ENCODE peak calls at places on chromosomes 3 and 15, in five cellular contexts. E, R, J, M and G are unnamed samples.

GRCh38 chr3:23002846-23003800 is 200.0 kb upstream of the UBE2E2 start:
- DNase-seq in E (no peak), R (no peak), J (no peak), M (no peak), G (no peak)

GRCh38 chr15:68793776-68794175 is 26.9 kb downstream of the ANP32A start:
- DNase-seq in E (no peak), R (no peak), J (no peak), M (no peak), G (no peak)

GRCh38 chr3:152511904-152512303 is 243.2 kb downstream of the MBNL1 start:
- DNase-seq in E (no peak), R (no peak), J (no peak), M (peak; percentile 77), G (no peak)

GRCh38 chr3:139289866-139290524 is 53.8 kb upstream of the MRPS22 start:
- DNase-seq in E (no peak), R (peak; percentile 60), J (no peak), M (no peak), G (no peak)

GRCh38 chr15:66253643-66254363 is at the start of gene MEGF11:
- DNase-seq in E (peak; percentile 45), R (peak; percentile 88), J (no peak), M (no peak), G (no peak)

GRCh38 chr15:58019503-58020376 is 45.8 kb downstream of the ALDH1A2 start:
- DNase-seq in E (no peak), R (no peak), J (no peak), M (no peak), G (no peak)

GRCh38 chr15:50797926-50798325 is 32.4 kb upstream of the SPPL2A start:
- DNase-seq in E (no peak), R (no peak), J (no peak), M (no peak), G (no peak)

GRCh38 chr3:61111764-61112163 is 139.5 kb downstream of the FHIT start:
- DNase-seq in E (no peak), R (no peak), J (no peak), M (peak; percentile 46), G (no peak)

GRCh38 chr3:126014252-126014651 is 45.3 kb downstream of the ROPN1B start:
- DNase-seq in E (no peak), R (no peak), J (no peak), M (no peak), G (no peak)

GRCh38 chr3:74434406-74434805 is 180.1 kb downstream of the CNTN3 start:
- DNase-seq in E (no peak), R (no peak), J (no peak), M (no peak), G (no peak)

GRCh38 chr3:150391200-150391599 is 16.9 kb upstream of the TSC22D2 start:
- DNase-seq in E (no peak), R (no peak), J (no peak), M (no peak), G (no peak)

GRCh38 chr3:48915296-48915695 is 3.3 kb upstream of the ARIH2 start:
- DNase-seq in E (peak; percentile 28), R (no peak), J (no peak), M (no peak), G (no peak)

GRCh38 chr3:155233213-155233612 is 60.3 kb downstream of the STRIT1 start:
- DNase-seq in E (no peak), R (peak; percentile 23), J (no peak), M (no peak), G (no peak)

GRCh38 chr3:157669403-157669802 is 166.2 kb upstream of the VEPH1 start:
- DNase-seq in E (no peak), R (no peak), J (no peak), M (no peak), G (no peak)

GRCh38 chr3:71875461-71875947 is 90.6 kb upstream of the PROK2 start:
- DNase-seq in E (peak; percentile 61), R (peak; percentile 84), J (peak; percentile 42), M (peak; percentile 50), G (peak; percentile 24)

GRCh38 chr3:149055575-149055974 is 30.8 kb downstream of the HLTF start:
- DNase-seq in E (no peak), R (no peak), J (no peak), M (no peak), G (no peak)

GRCh38 chr3:59774613-59775012 is 724.8 kb upstream of the CFAP20DC start:
- DNase-seq in E (no peak), R (no peak), J (no peak), M (no peak), G (no peak)

GRCh38 chr15:67915374-67916050 is 75.7 kb upstream of the RNU6-1 start:
- DNase-seq in E (no peak), R (no peak), J (no peak), M (no peak), G (peak; percentile 39)

GRCh38 chr3:31187380-31187779 is 292.9 kb upstream of the GADL1 start:
- DNase-seq in E (no peak), R (no peak), J (no peak), M (no peak), G (no peak)

GRCh38 chr3:133821767-133822638 is 16.4 kb downstream of the SRPRB start:
- DNase-seq in E (peak; percentile 26), R (no peak), J (peak; percentile 55), M (no peak), G (peak; percentile 91)

GRCh38 chr3:45617430-45618080 is 23.0 kb downstream of the LIMD1 start:
- DNase-seq in E (no peak), R (no peak), J (no peak), M (no peak), G (no peak)

GRCh38 chr3:77197408-77197807 is 157.5 kb downstream of the ROBO2 start:
- DNase-seq in E (no peak), R (no peak), J (no peak), M (no peak), G (no peak)

GRCh38 chr3:129277829-129278271 is 820 bp upstream of the HMCES start:
- DNase-seq in E (no peak), R (peak; percentile 47), J (no peak), M (no peak), G (no peak)

GRCh38 chr3:79517766-79518413 is 249.9 kb downstream of the ROBO1 start:
- DNase-seq in E (no peak), R (peak; percentile 29), J (no peak), M (no peak), G (no peak)

DNA sequence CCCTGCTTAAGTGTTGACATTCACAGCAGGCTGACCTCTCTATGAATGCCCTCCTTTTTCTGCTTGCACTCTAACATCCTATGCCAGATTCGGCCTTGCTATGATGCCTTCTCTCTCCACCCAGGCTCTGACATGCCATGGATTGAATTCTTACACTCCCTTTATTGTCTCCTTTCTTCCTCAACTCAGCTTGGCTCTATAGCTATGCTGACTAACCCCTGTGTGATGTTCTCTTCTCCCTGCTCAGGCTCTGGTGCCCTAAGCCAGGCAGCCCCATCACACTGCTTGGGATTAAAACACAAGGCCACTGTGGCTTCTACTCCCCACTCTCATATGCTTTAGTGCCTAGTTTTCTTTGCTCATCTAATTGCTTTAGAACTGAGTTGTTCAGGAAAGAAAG is 563.7 kb downstream of the NSUN3 start:
- DNase-seq in E (no peak), R (no peak), J (no peak), M (no peak), G (no peak)
- TF ChIP-seq SIN3A in E (no peak), R (no peak), J (no peak), M (no peak), G (no peak)

DNA sequence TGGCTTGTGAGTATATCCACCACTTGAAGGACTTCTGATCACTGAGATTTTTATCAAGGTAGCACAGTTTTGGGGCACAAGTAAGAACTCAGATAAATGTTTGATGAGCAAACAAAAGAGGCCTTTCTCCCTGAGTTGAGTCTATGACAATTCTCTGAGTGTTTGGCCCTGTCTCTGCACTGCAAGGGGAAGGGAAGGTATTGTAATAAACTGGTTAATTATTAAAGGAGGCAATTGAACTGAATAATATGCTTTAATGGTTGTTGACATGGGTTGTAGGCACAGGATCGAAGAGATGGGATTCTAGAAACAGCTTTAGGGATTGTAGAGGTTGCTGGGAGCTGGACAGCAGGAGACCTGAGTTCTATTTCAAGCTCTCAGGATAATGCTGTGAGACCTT is 95.0 kb upstream of the MRPL3 start:
- DNase-seq in E (no peak), R (no peak), J (no peak), M (no peak), G (no peak)
- TF ChIP-seq REST in E (no peak), R (no peak), J (no peak), M (no peak), G (no peak)

DNA sequence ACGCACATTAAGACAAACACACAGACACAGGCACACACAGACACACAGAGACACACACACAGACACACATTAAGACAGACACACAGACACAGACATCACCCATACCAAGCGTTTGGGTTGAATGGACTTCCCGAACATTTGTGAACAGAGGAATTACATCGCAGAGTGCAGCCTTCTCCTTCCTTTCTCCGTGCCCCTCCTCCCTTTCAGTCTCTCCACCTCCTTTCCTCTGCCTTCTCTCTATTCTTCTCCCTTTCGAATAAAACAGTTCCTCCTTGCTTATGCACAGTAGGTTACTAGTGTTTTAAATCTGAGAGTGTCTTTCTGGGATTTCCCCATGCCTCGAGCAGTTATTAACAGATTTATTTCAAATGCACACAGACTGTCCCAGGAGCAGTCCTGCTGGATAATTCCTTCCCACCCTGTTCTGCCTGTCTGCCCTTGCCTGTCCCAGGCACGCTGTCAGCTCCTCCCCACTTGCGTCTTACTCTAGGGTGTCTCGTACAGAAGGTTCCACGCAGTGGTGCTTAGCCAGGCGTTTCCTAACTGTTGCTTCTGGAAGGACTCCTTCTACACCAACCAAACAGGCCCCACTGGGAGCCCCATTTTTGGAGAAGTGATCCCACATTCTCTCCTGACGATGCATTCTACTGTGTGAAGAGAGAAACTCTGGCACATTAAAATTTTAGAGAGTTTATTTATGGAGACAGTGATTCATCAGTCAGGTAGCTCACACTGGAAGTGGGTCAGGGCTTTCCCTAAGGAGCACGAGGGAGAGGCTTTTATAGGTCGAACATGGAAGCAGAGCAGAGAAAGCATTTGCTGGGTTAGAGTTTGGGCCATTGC is 163.8 kb downstream of the SV2B start:
- DNase-seq in E (no peak), R (no peak), J (no peak), M (no peak), G (no peak)
- H3K4me3 ChIP-seq in E (no peak overlapping the region), R (no peak overlapping the region), J (no peak overlapping the region), M (no peak overlapping the region), G (no peak overlapping the region)

GRCh38 chr3:127820221-127820870 is 2.0 kb downstream of the MGLL start:
- DNase-seq in E (no peak), R (peak; percentile 53), J (no peak), M (peak; percentile 41), G (no peak)
- TF ChIP-seq SIN3A in E (no peak), R (no peak), J (no peak), M (no peak), G (no peak)

GRCh38 chr15:90071220-90071807 is 31.0 kb downstream of the IDH2 start:
- DNase-seq in E (peak; percentile 73), R (peak; percentile 88), J (peak; percentile 57), M (peak; percentile 54), G (peak; percentile 47)
- TF ChIP-seq REST in E (no peak), R (no peak), J (no peak), M (no peak), G (no peak)